ENCODE peak calls at places on chromosomes 3 and 15, in seven cellular contexts. One of them, this sample, is unnamed.

GRCh38 chr3:195159819-195160175 is 111.2 kb downstream of the XXYLT1 start:
- DNase-seq in upper lobe of right lung: no peak
- DNase-seq in left ventricle myocardium superior: no peak
- DNase-seq in lung microvascular endothelial cell: no peak
- DNase-seq in NCI-H2029 treated with DMSO at 0.1 percent for 48 hours: no peak
- DNase-seq in astrocyte of the spinal cord: no peak
- DNase-seq in omental fat pad: no peak
- DNase-seq in this sample: no peak

GRCh38 chr15:82298520-82298919 is 35.9 kb downstream of the SAXO2 start:
- DNase-seq in left ventricle myocardium superior: peak
- DNase-seq in lung microvascular endothelial cell: peak
- DNase-seq in omental fat pad: no peak
- DNase-seq in astrocyte of the spinal cord: no peak
- DNase-seq in upper lobe of right lung: peak
- DNase-seq in NCI-H2029 treated with DMSO at 0.1 percent for 48 hours: no peak
- DNase-seq in this sample: no peak

GRCh38 chr15:35533130-35534110 is 12.5 kb downstream of the DPH6 start:
- DNase-seq in upper lobe of right lung: no peak
- DNase-seq in astrocyte of the spinal cord: peak
- DNase-seq in lung microvascular endothelial cell: peak
- DNase-seq in left ventricle myocardium superior: no peak
- DNase-seq in omental fat pad: no peak
- DNase-seq in NCI-H2029 treated with DMSO at 0.1 percent for 48 hours: no peak
- DNase-seq in this sample: no peak

GRCh38 chr3:159765025-159765859 is 223.4 kb upstream of the IL12A start:
- DNase-seq in upper lobe of right lung: peak
- DNase-seq in omental fat pad: peak
- DNase-seq in left ventricle myocardium superior: peak
- DNase-seq in astrocyte of the spinal cord: peak
- DNase-seq in lung microvascular endothelial cell: peak
- DNase-seq in NCI-H2029 treated with DMSO at 0.1 percent for 48 hours: no peak
- DNase-seq in this sample: no peak

GRCh38 chr3:111284485-111285187 is 213.0 kb downstream of the NECTIN3 start:
- DNase-seq in omental fat pad: no peak
- DNase-seq in left ventricle myocardium superior: no peak
- DNase-seq in NCI-H2029 treated with DMSO at 0.1 percent for 48 hours: no peak
- DNase-seq in upper lobe of right lung: no peak
- DNase-seq in lung microvascular endothelial cell: no peak
- DNase-seq in astrocyte of the spinal cord: no peak
- DNase-seq in this sample: no peak

GRCh38 chr3:78368576-78369345 is 1328.9 kb downstream of the ROBO2 start:
- DNase-seq in omental fat pad: no peak
- DNase-seq in lung microvascular endothelial cell: no peak
- DNase-seq in astrocyte of the spinal cord: no peak
- DNase-seq in left ventricle myocardium superior: no peak
- DNase-seq in upper lobe of right lung: no peak
- DNase-seq in NCI-H2029 treated with DMSO at 0.1 percent for 48 hours: no peak
- DNase-seq in this sample: no peak

GRCh38 chr3:20658491-20658890 is 472.5 kb upstream of the SGO1 start:
- DNase-seq in astrocyte of the spinal cord: no peak
- DNase-seq in left ventricle myocardium superior: no peak
- DNase-seq in lung microvascular endothelial cell: no peak
- DNase-seq in upper lobe of right lung: no peak
- DNase-seq in NCI-H2029 treated with DMSO at 0.1 percent for 48 hours: no peak
- DNase-seq in omental fat pad: no peak
- DNase-seq in this sample: no peak

GRCh38 chr3:47475029-47475569 is 642 bp downstream of the SCAP start:
- DNase-seq in lung microvascular endothelial cell: peak
- DNase-seq in left ventricle myocardium superior: no peak
- DNase-seq in upper lobe of right lung: no peak
- DNase-seq in omental fat pad: no peak
- DNase-seq in NCI-H2029 treated with DMSO at 0.1 percent for 48 hours: no peak
- DNase-seq in astrocyte of the spinal cord: peak
- DNase-seq in this sample: no peak

GRCh38 chr15:69997701-69998273 is 99.9 kb downstream of the TLE3 start:
- DNase-seq in NCI-H2029 treated with DMSO at 0.1 percent for 48 hours: peak
- DNase-seq in lung microvascular endothelial cell: no peak
- DNase-seq in left ventricle myocardium superior: peak
- DNase-seq in upper lobe of right lung: peak
- DNase-seq in astrocyte of the spinal cord: peak
- DNase-seq in omental fat pad: no peak
- DNase-seq in this sample: no peak

GRCh38 chr15:101152914-101153313 is 98.9 kb downstream of the CHSY1 start:
- DNase-seq in upper lobe of right lung: no peak
- DNase-seq in omental fat pad: no peak
- DNase-seq in astrocyte of the spinal cord: no peak
- DNase-seq in left ventricle myocardium superior: no peak
- DNase-seq in lung microvascular endothelial cell: no peak
- DNase-seq in NCI-H2029 treated with DMSO at 0.1 percent for 48 hours: no peak
- DNase-seq in this sample: peak

GRCh38 chr15:98292442-98293240 is 332.1 kb downstream of the ARRDC4 start:
- DNase-seq in omental fat pad: no peak
- DNase-seq in lung microvascular endothelial cell: peak
- DNase-seq in left ventricle myocardium superior: peak
- DNase-seq in NCI-H2029 treated with DMSO at 0.1 percent for 48 hours: no peak
- DNase-seq in upper lobe of right lung: peak
- DNase-seq in astrocyte of the spinal cord: no peak
- DNase-seq in this sample: peak

GRCh38 chr15:93035953-93036810 is 52.8 kb downstream of the RGMA start:
- DNase-seq in omental fat pad: no peak
- DNase-seq in NCI-H2029 treated with DMSO at 0.1 percent for 48 hours: no peak
- DNase-seq in lung microvascular endothelial cell: peak
- DNase-seq in astrocyte of the spinal cord: no peak
- DNase-seq in left ventricle myocardium superior: no peak
- DNase-seq in upper lobe of right lung: peak
- DNase-seq in this sample: no peak

GRCh38 chr15:81080946-81081345 is 53.1 kb upstream of the CFAP161 start:
- DNase-seq in astrocyte of the spinal cord: no peak
- DNase-seq in left ventricle myocardium superior: no peak
- DNase-seq in lung microvascular endothelial cell: no peak
- DNase-seq in NCI-H2029 treated with DMSO at 0.1 percent for 48 hours: no peak
- DNase-seq in upper lobe of right lung: no peak
- DNase-seq in omental fat pad: no peak
- DNase-seq in this sample: no peak

GRCh38 chr3:126557761-126558160 is 971 bp downstream of the C3orf22 start:
- DNase-seq in lung microvascular endothelial cell: no peak
- DNase-seq in astrocyte of the spinal cord: no peak
- DNase-seq in upper lobe of right lung: no peak
- DNase-seq in NCI-H2029 treated with DMSO at 0.1 percent for 48 hours: no peak
- DNase-seq in left ventricle myocardium superior: no peak
- DNase-seq in omental fat pad: no peak
- DNase-seq in this sample: no peak

GRCh38 chr3:5806192-5806591 is 618.7 kb downstream of the EDEM1 start:
- DNase-seq in NCI-H2029 treated with DMSO at 0.1 percent for 48 hours: no peak
- DNase-seq in lung microvascular endothelial cell: no peak
- DNase-seq in astrocyte of the spinal cord: peak
- DNase-seq in left ventricle myocardium superior: no peak
- DNase-seq in upper lobe of right lung: no peak
- DNase-seq in omental fat pad: no peak
- DNase-seq in this sample: no peak

GRCh38 chr3:123258811-123259420 is 57.2 kb downstream of the SEC22A start:
- DNase-seq in lung microvascular endothelial cell: peak
- DNase-seq in omental fat pad: no peak
- DNase-seq in upper lobe of right lung: no peak
- DNase-seq in astrocyte of the spinal cord: peak
- DNase-seq in NCI-H2029 treated with DMSO at 0.1 percent for 48 hours: peak
- DNase-seq in left ventricle myocardium superior: no peak
- DNase-seq in this sample: no peak

GRCh38 chr15:42707068-42707467 is 29.9 kb downstream of the CDAN1 start:
- DNase-seq in NCI-H2029 treated with DMSO at 0.1 percent for 48 hours: peak
- DNase-seq in astrocyte of the spinal cord: peak
- DNase-seq in left ventricle myocardium superior: no peak
- DNase-seq in omental fat pad: no peak
- DNase-seq in upper lobe of right lung: no peak
- DNase-seq in lung microvascular endothelial cell: peak
- DNase-seq in this sample: no peak

GRCh38 chr15:28879551-28879950 is 6.2 kb upstream of the APBA2 start:
- DNase-seq in astrocyte of the spinal cord: no peak
- DNase-seq in upper lobe of right lung: no peak
- DNase-seq in omental fat pad: no peak
- DNase-seq in left ventricle myocardium superior: no peak
- DNase-seq in NCI-H2029 treated with DMSO at 0.1 percent for 48 hours: no peak
- DNase-seq in lung microvascular endothelial cell: no peak
- DNase-seq in this sample: no peak

GRCh38 chr3:52798978-52799476 is 4.4 kb downstream of the ITIH3 start:
- DNase-seq in NCI-H2029 treated with DMSO at 0.1 percent for 48 hours: no peak
- DNase-seq in left ventricle myocardium superior: no peak
- DNase-seq in upper lobe of right lung: no peak
- DNase-seq in lung microvascular endothelial cell: peak
- DNase-seq in astrocyte of the spinal cord: no peak
- DNase-seq in omental fat pad: no peak
- DNase-seq in this sample: no peak

GRCh38 chr3:179666436-179667035 is 13.7 kb downstream of the USP13 start:
- DNase-seq in omental fat pad: no peak
- DNase-seq in left ventricle myocardium superior: peak
- DNase-seq in astrocyte of the spinal cord: peak
- DNase-seq in upper lobe of right lung: peak
- DNase-seq in NCI-H2029 treated with DMSO at 0.1 percent for 48 hours: peak
- DNase-seq in lung microvascular endothelial cell: peak
- DNase-seq in this sample: no peak

GRCh38 chr3:189712906-189713483 is 81.8 kb downstream of the TP63 start:
- DNase-seq in left ventricle myocardium superior: no peak
- DNase-seq in astrocyte of the spinal cord: no peak
- DNase-seq in upper lobe of right lung: no peak
- DNase-seq in NCI-H2029 treated with DMSO at 0.1 percent for 48 hours: peak
- DNase-seq in omental fat pad: no peak
- DNase-seq in lung microvascular endothelial cell: no peak
- DNase-seq in this sample: no peak

GRCh38 chr3:28077566-28077965 is 163.9 kb upstream of the CMC1 start:
- DNase-seq in omental fat pad: no peak
- DNase-seq in left ventricle myocardium superior: peak
- DNase-seq in NCI-H2029 treated with DMSO at 0.1 percent for 48 hours: no peak
- DNase-seq in upper lobe of right lung: peak
- DNase-seq in lung microvascular endothelial cell: peak
- DNase-seq in astrocyte of the spinal cord: peak
- DNase-seq in this sample: no peak

GRCh38 chr3:105387122-105387751 is 20.5 kb downstream of the ALCAM start:
- DNase-seq in astrocyte of the spinal cord: peak
- DNase-seq in lung microvascular endothelial cell: peak
- DNase-seq in left ventricle myocardium superior: no peak
- DNase-seq in omental fat pad: no peak
- DNase-seq in upper lobe of right lung: no peak
- DNase-seq in NCI-H2029 treated with DMSO at 0.1 percent for 48 hours: no peak
- DNase-seq in this sample: no peak

GRCh38 chr3:157499342-157499963 is 3.8 kb downstream of the VEPH1 start:
- DNase-seq in NCI-H2029 treated with DMSO at 0.1 percent for 48 hours: no peak
- DNase-seq in omental fat pad: no peak
- DNase-seq in astrocyte of the spinal cord: peak
- DNase-seq in upper lobe of right lung: peak
- DNase-seq in lung microvascular endothelial cell: peak
- DNase-seq in left ventricle myocardium superior: peak
- DNase-seq in this sample: no peak

GRCh38 chr15:92074161-92074560 is 220.7 kb downstream of the SLCO3A1 start:
- DNase-seq in NCI-H2029 treated with DMSO at 0.1 percent for 48 hours: no peak
- DNase-seq in upper lobe of right lung: no peak
- DNase-seq in astrocyte of the spinal cord: no peak
- DNase-seq in left ventricle myocardium superior: no peak
- DNase-seq in omental fat pad: no peak
- DNase-seq in lung microvascular endothelial cell: no peak
- DNase-seq in this sample: no peak

GRCh38 chr15:80800067-80800466 is 20.9 kb downstream of the CEMIP start:
- DNase-seq in left ventricle myocardium superior: no peak
- DNase-seq in upper lobe of right lung: no peak
- DNase-seq in omental fat pad: no peak
- DNase-seq in lung microvascular endothelial cell: no peak
- DNase-seq in NCI-H2029 treated with DMSO at 0.1 percent for 48 hours: no peak
- DNase-seq in astrocyte of the spinal cord: no peak
- DNase-seq in this sample: no peak

GRCh38 chr3:187039723-187040414 is 99.4 kb downstream of the RPL39L start:
- DNase-seq in omental fat pad: no peak
- DNase-seq in upper lobe of right lung: no peak
- DNase-seq in NCI-H2029 treated with DMSO at 0.1 percent for 48 hours: no peak
- DNase-seq in astrocyte of the spinal cord: no peak
- DNase-seq in left ventricle myocardium superior: no peak
- DNase-seq in lung microvascular endothelial cell: no peak
- DNase-seq in this sample: no peak

GRCh38 chr3:138434875-138435772 is 708 bp downstream of the ESYT3 start:
- DNase-seq in NCI-H2029 treated with DMSO at 0.1 percent for 48 hours: no peak
- DNase-seq in astrocyte of the spinal cord: no peak
- DNase-seq in left ventricle myocardium superior: no peak
- DNase-seq in upper lobe of right lung: peak
- DNase-seq in lung microvascular endothelial cell: no peak
- DNase-seq in omental fat pad: no peak
- DNase-seq in this sample: peak

GRCh38 chr3:61650276-61650675 is 88.9 kb downstream of the PTPRG start:
- DNase-seq in lung microvascular endothelial cell: peak
- DNase-seq in left ventricle myocardium superior: no peak
- DNase-seq in astrocyte of the spinal cord: peak
- DNase-seq in NCI-H2029 treated with DMSO at 0.1 percent for 48 hours: no peak
- DNase-seq in omental fat pad: peak
- DNase-seq in upper lobe of right lung: no peak
- DNase-seq in this sample: no peak

GRCh38 chr3:25035511-25035910 is 392.6 kb upstream of the RARB start:
- DNase-seq in lung microvascular endothelial cell: no peak
- DNase-seq in left ventricle myocardium superior: no peak
- DNase-seq in omental fat pad: no peak
- DNase-seq in upper lobe of right lung: no peak
- DNase-seq in NCI-H2029 treated with DMSO at 0.1 percent for 48 hours: no peak
- DNase-seq in astrocyte of the spinal cord: peak
- DNase-seq in this sample: no peak

GRCh38 chr3:133578548-133579191 is 5.2 kb downstream of the CDV3 start:
- DNase-seq in astrocyte of the spinal cord: peak
- DNase-seq in NCI-H2029 treated with DMSO at 0.1 percent for 48 hours: no peak
- DNase-seq in left ventricle myocardium superior: no peak
- DNase-seq in upper lobe of right lung: no peak
- DNase-seq in lung microvascular endothelial cell: peak
- DNase-seq in omental fat pad: no peak
- DNase-seq in this sample: no peak

GRCh38 chr3:14253022-14253761 is 74.6 kb downstream of the LSM3 start:
- DNase-seq in omental fat pad: no peak
- DNase-seq in astrocyte of the spinal cord: no peak
- DNase-seq in lung microvascular endothelial cell: no peak
- DNase-seq in upper lobe of right lung: no peak
- DNase-seq in NCI-H2029 treated with DMSO at 0.1 percent for 48 hours: no peak
- DNase-seq in left ventricle myocardium superior: no peak
- DNase-seq in this sample: no peak

GRCh38 chr3:127768346-127769008 is 53.8 kb downstream of the MGLL start:
- DNase-seq in lung microvascular endothelial cell: no peak
- DNase-seq in astrocyte of the spinal cord: peak
- DNase-seq in left ventricle myocardium superior: no peak
- DNase-seq in NCI-H2029 treated with DMSO at 0.1 percent for 48 hours: no peak
- DNase-seq in omental fat pad: no peak
- DNase-seq in upper lobe of right lung: peak
- DNase-seq in this sample: no peak

GRCh38 chr3:197104738-197105137 is 75.1 kb upstream of the MELTF start:
- DNase-seq in upper lobe of right lung: no peak
- DNase-seq in left ventricle myocardium superior: no peak
- DNase-seq in omental fat pad: no peak
- DNase-seq in lung microvascular endothelial cell: peak
- DNase-seq in NCI-H2029 treated with DMSO at 0.1 percent for 48 hours: no peak
- DNase-seq in astrocyte of the spinal cord: no peak
- DNase-seq in this sample: no peak